ENCODE peak calls at places on chromosome X, in five cellular contexts. J, M, C, H and S are unnamed samples. For H3K4me1, the result is how much of the 10 kb centered on the place peaks cover.

GRCh38 chrX:119942831-119943184 is 743 bp downstream of the NKAP start:
- DNase-seq in J (no peak), M (peak), C (no peak), H (no peak), S (no peak)

GRCh38 chrX:128975716-128976115 is 547.6 kb downstream of the SMARCA1 start:
- DNase-seq in J (no peak), M (no peak), C (no peak), H (peak), S (peak)

GRCh38 chrX:154327026-154327820 is 31.6 kb downstream of the TKTL1 start:
- DNase-seq in J (no peak), M (no peak), C (no peak), H (peak), S (no peak)

GRCh38 chrX:129961180-129962083 is 21.0 kb upstream of the BCORL1 start:
- DNase-seq in J (peak), M (no peak), C (peak), H (peak), S (peak)

GRCh38 chrX:53682885-53683555 is 3.5 kb downstream of the HUWE1 start:
- DNase-seq in J (no peak), M (peak), C (no peak), H (peak), S (no peak)

GRCh38 chrX:9940397-9940796 is 26.8 kb upstream of the CLDN34 start:
- DNase-seq in J (no peak), M (peak), C (no peak), H (no peak), S (no peak)

GRCh38 chrX:133786382-133786781 is 199.0 kb downstream of the GPC3 start:
- DNase-seq in J (no peak), M (no peak), C (no peak), H (no peak), S (no peak)

GRCh38 chrX:102604327-102604726 is 5.0 kb downstream of the ARMCX5 start:
- DNase-seq in J (no peak), M (no peak), C (no peak), H (no peak), S (no peak)

GRCh38 chrX:68842781-68843581 is 14.2 kb downstream of the EFNB1 start:
- DNase-seq in J (peak), M (peak), C (peak), H (peak), S (peak)

GRCh38 chrX:124388562-124388961 is 42.2 kb downstream of the SH2D1A start:
- DNase-seq in J (peak), M (peak), C (peak), H (peak), S (peak)

GRCh38 chrX:107566603-107567262 is 61.6 kb upstream of the PRPS1 start:
- DNase-seq in J (no peak), M (peak), C (no peak), H (no peak), S (no peak)

GRCh38 chrX:56764153-56764974 is 35.3 kb downstream of the NBDY start:
- DNase-seq in J (no peak), M (peak), C (peak), H (peak), S (peak)

GRCh38 chrX:114344756-114345155 is 239.1 kb upstream of the HTR2C start:
- DNase-seq in J (no peak), M (peak), C (no peak), H (no peak), S (no peak)

GRCh38 chrX:1477229-1477628 is 24.5 kb upstream of the ASMTL start:
- DNase-seq in J (no peak), M (no peak), C (no peak), H (no peak), S (no peak)
- H3K4me1 ChIP-seq in J (under half), M (under half), C (under half), H (under half), S (under half)

DNA sequence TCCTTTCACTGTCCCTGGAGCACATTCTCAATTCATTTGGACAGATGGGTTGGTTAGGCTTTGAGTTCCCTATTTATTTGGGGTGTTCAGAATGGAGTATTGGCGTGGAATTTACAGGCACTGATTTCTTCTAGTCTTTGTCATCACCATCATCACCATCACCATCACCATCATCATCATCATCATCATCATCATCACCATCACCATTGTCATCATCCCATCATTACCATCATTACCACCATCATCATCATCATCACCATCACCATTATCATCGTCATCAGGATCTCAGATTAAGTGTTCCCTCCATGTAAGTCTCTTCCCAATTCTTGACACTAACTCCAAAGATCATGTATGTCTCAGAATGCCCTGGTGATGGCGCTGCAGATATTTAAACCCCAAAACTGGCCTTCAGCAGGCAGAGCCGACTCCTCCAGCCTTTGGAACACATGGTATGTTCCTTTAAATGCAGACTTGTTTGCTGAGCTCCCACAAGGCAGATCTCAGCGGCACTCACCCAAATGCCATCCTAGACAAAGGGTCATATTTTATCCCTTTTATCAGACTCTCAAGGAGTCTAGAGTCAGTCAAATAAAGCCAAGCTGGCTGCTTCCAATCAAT is 19.8 kb upstream of the FAM9A start:
- DNase-seq in J (no peak), M (peak), C (no peak), H (no peak), S (no peak)
- TF ChIP-seq CTCF in J (no peak), M (peak), C (no peak), H (no peak), S (no peak)

GRCh38 chrX:74422576-74423288 is 1.4 kb downstream of the SLC16A2 start:
- DNase-seq in J (peak), M (peak), C (peak), H (peak), S (peak)

GRCh38 chrX:74420194-74421035 is 878 bp upstream of the SLC16A2 start:
- DNase-seq in J (peak), M (peak), C (peak), H (peak), S (peak)

GRCh38 chrX:74421181-74422028 is at the start of gene SLC16A2:
- DNase-seq in J (peak), M (peak), C (peak), H (peak), S (peak)

GRCh38 chrX:74422029-74422352 is 698 bp downstream of the SLC16A2 start:
- DNase-seq in J (no peak), M (no peak), C (peak), H (no peak), S (no peak)

GRCh38 chrX:74419861-74420193 is 1.5 kb upstream of the SLC16A2 start:
- DNase-seq in J (no peak), M (no peak), C (peak), H (no peak), S (no peak)
- H3K4me3 ChIP-seq in J (peak), M (peak), C (peak), H (peak), S (peak)

DNA sequence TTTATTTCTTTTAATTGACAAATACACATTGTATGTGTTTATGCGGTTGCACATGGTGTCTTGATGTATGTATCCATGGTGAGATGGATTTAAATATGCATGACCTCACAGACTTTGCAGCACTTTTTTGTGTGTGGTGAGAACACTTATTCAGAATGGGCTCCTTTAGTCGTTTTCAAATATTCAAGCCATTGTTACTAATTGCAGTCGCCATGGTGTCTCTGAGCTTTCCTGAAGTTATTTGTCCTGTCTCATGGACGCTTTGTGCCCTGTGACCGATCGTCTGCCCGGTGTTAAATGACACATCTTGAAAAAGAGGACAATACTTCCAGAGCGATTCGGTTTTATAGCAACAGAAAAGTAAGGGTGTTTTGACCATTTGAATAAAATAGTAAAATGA is 14.4 kb downstream of the CD99 start:
- DNase-seq in J (no peak), M (no peak), C (no peak), H (no peak), S (no peak)
- H3K4me1 ChIP-seq in J (half or more), M (under half), C (under half), H (half or more), S (under half)

DNA sequence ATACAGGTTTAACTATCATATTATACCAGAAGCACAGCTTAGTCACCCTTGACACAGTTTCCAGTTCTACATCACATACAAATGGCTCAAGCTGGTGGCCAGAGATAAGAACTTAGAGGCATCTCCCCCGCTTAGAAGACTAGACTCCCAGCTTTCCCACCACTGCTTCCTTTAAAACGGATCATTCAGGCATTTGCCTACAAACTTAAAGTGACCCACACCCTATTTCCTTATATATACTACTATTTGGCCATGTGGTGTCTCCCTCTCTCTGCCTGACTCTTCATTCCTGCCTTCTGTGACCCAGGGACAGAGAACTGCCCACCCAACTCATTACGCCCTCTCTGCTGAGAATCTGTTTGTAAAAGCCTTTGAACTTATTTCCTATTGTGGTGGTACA is 781.2 kb upstream of the DIAPH2 start:
- DNase-seq in J (no peak), M (no peak), C (no peak), H (no peak), S (no peak)
- TF ChIP-seq CTCF in J (no peak), M (no peak), C (no peak), H (no peak), S (no peak)

GRCh38 chrX:110159865-110160264 is 157.0 kb downstream of the TMEM164 start:
- DNase-seq in J (no peak), M (no peak), C (no peak), H (no peak), S (no peak)

GRCh38 chrX:110162131-110162530 is 155.8 kb downstream of the AMMECR1 start:
- DNase-seq in J (no peak), M (no peak), C (no peak), H (no peak), S (no peak)

GRCh38 chrX:110161361-110161686 is 156.6 kb downstream of the AMMECR1 start:
- DNase-seq in J (no peak), M (no peak), C (no peak), H (no peak), S (no peak)

GRCh38 chrX:110157444-110157843 is 154.5 kb downstream of the TMEM164 start:
- DNase-seq in J (no peak), M (no peak), C (no peak), H (no peak), S (no peak)

GRCh38 chrX:110159235-110159634 is 156.3 kb downstream of the TMEM164 start:
- DNase-seq in J (no peak), M (no peak), C (no peak), H (no peak), S (no peak)
- H3K4me3 ChIP-seq in J (no peak), M (no peak), C (no peak), H (no peak), S (no peak)

GRCh38 chrX:2710041-2710471 is 19.0 kb downstream of the CD99 start:
- DNase-seq in J (no peak), M (peak), C (no peak), H (peak), S (no peak)
- H3K4me1 ChIP-seq in J (half or more), M (under half), C (under half), H (half or more), S (under half)

DNA sequence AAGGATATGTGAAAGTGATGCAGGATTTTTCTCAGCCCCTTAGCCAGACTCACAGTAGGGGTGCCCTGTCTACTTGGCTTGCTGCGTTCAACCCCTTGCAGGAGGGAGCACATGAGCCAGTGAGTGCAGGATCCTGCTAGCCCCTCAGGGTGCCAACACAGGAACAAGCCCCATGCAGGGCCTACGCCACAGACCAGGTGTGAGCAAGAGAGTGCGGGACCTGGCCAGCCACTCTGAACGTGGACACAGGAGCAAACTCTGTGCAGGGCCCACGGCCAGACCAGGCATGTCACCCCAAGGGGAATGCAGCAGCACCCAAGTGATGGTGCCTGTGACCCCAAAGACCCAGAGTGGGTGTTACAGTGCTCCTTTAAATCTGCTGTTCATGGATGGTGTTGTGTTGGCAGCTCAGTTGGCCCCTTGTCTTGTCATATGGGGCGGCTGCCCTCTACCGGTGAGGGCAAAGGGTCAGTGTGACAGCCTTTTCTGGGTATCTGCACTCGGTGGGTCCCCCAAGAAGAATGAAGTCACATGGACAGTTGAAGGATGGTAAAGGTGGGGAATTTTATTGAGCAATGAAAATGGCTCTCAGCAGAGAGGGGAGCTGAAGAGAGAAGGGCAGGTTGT is 188.4 kb upstream of the MAOA start:
- DNase-seq in J (no peak), M (no peak), C (peak), H (no peak), S (no peak)
- TF ChIP-seq CTCF in J (no peak), M (no peak), C (no peak), H (no peak), S (no peak)